ENCODE peak calls at places on chromosomes 1 and 21, in four cellular contexts. One of them, this sample, is unnamed.

GRCh38 chr1:118210723-118211110 is 25.7 kb upstream of the SPAG17 start:
- DNase-seq in MM.1S: no peak
- DNase-seq in stomach: no peak
- DNase-seq in psoas muscle: no peak
- DNase-seq in this sample: no peak

GRCh38 chr1:57186455-57186854 is 220.6 kb upstream of the C8B start:
- DNase-seq in MM.1S: no peak
- DNase-seq in stomach: no peak
- DNase-seq in psoas muscle: no peak
- DNase-seq in this sample: no peak

GRCh38 chr21:27101533-27101932 is 134.6 kb upstream of the ADAMTS5 start:
- DNase-seq in MM.1S: no peak
- DNase-seq in stomach: no peak
- DNase-seq in psoas muscle: no peak
- DNase-seq in this sample: no peak

GRCh38 chr1:228097333-228098081 is 5.6 kb downstream of the C1orf35 start:
- DNase-seq in MM.1S: no peak
- DNase-seq in stomach: peak
- DNase-seq in psoas muscle: peak
- DNase-seq in this sample: no peak

GRCh38 chr1:202135221-202135721 is 9.3 kb downstream of the ARL8A start:
- DNase-seq in MM.1S: peak
- DNase-seq in stomach: peak
- DNase-seq in psoas muscle: no peak
- DNase-seq in this sample: peak

GRCh38 chr1:208309771-208310170 is 65.6 kb upstream of the PLXNA2 start:
- DNase-seq in MM.1S: no peak
- DNase-seq in stomach: no peak
- DNase-seq in psoas muscle: no peak
- DNase-seq in this sample: no peak

GRCh38 chr1:113934511-113935055 is 5.5 kb downstream of the HIPK1 start:
- DNase-seq in MM.1S: no peak
- DNase-seq in stomach: no peak
- DNase-seq in psoas muscle: no peak
- DNase-seq in this sample: no peak

GRCh38 chr1:43034195-43034658 is 75.6 kb upstream of the SLC2A1 start:
- DNase-seq in MM.1S: no peak
- DNase-seq in stomach: no peak
- DNase-seq in psoas muscle: no peak
- DNase-seq in this sample: no peak

GRCh38 chr1:54791880-54792522 is 9.1 kb downstream of the TTC22 start:
- DNase-seq in MM.1S: peak
- DNase-seq in stomach: peak
- DNase-seq in psoas muscle: no peak
- DNase-seq in this sample: no peak

GRCh38 chr1:68111804-68112436 is 61.5 kb upstream of the DIRAS3 start:
- DNase-seq in MM.1S: peak
- DNase-seq in stomach: peak
- DNase-seq in psoas muscle: peak
- DNase-seq in this sample: no peak

GRCh38 chr1:36589006-36589405 is 106.3 kb upstream of the CSF3R start:
- DNase-seq in MM.1S: no peak
- DNase-seq in stomach: no peak
- DNase-seq in psoas muscle: no peak
- DNase-seq in this sample: no peak

GRCh38 chr1:185585770-185586169 is 148.4 kb upstream of the HMCN1 start:
- DNase-seq in MM.1S: no peak
- DNase-seq in stomach: no peak
- DNase-seq in psoas muscle: no peak
- DNase-seq in this sample: no peak

GRCh38 chr21:42676799-42677198 is 23.4 kb downstream of the PDE9A start:
- DNase-seq in MM.1S: no peak
- DNase-seq in stomach: no peak
- DNase-seq in psoas muscle: no peak
- DNase-seq in this sample: no peak

GRCh38 chr1:204335085-204335484 is 24.6 kb downstream of the PLEKHA6 start:
- DNase-seq in MM.1S: no peak
- DNase-seq in stomach: no peak
- DNase-seq in psoas muscle: no peak
- DNase-seq in this sample: no peak

GRCh38 chr21:44556879-44557278 is 1.7 kb downstream of the KRTAP10-3 start:
- DNase-seq in MM.1S: no peak
- DNase-seq in stomach: no peak
- DNase-seq in psoas muscle: no peak
- DNase-seq in this sample: no peak

GRCh38 chr21:18318156-18318555 is 73.5 kb downstream of the CHODL start:
- DNase-seq in MM.1S: no peak
- DNase-seq in stomach: no peak
- DNase-seq in psoas muscle: no peak
- DNase-seq in this sample: no peak

GRCh38 chr1:169546087-169546995 is 39.9 kb downstream of the F5 start:
- DNase-seq in MM.1S: peak
- DNase-seq in stomach: peak
- DNase-seq in psoas muscle: peak
- DNase-seq in this sample: peak

GRCh38 chr1:201284636-201285035 is 1.3 kb downstream of the PKP1 start:
- DNase-seq in MM.1S: no peak
- DNase-seq in stomach: no peak
- DNase-seq in psoas muscle: no peak
- DNase-seq in this sample: no peak

GRCh38 chr1:203656796-203657620 is 30.4 kb downstream of the ATP2B4 start:
- DNase-seq in MM.1S: no peak
- DNase-seq in stomach: no peak
- DNase-seq in psoas muscle: no peak
- DNase-seq in this sample: no peak

GRCh38 chr1:151009206-151009587 is 948 bp downstream of the PRUNE1 start:
- DNase-seq in MM.1S: no peak
- DNase-seq in stomach: no peak
- DNase-seq in psoas muscle: no peak
- DNase-seq in this sample: no peak

GRCh38 chr1:86798608-86799291 is 94.4 kb downstream of the SH3GLB1 start:
- DNase-seq in MM.1S: no peak
- DNase-seq in stomach: no peak
- DNase-seq in psoas muscle: no peak
- DNase-seq in this sample: no peak

GRCh38 chr1:153945131-153945794 is 1.3 kb downstream of the DENND4B start:
- DNase-seq in MM.1S: peak
- DNase-seq in stomach: peak
- DNase-seq in psoas muscle: peak
- DNase-seq in this sample: peak

GRCh38 chr1:11701551-11701961 is 10.0 kb downstream of the DRAXIN start:
- DNase-seq in MM.1S: no peak
- DNase-seq in stomach: no peak
- DNase-seq in psoas muscle: no peak
- DNase-seq in this sample: no peak

GRCh38 chr1:197808843-197809242 is 33.6 kb upstream of the DENND1B start:
- DNase-seq in MM.1S: peak
- DNase-seq in stomach: no peak
- DNase-seq in psoas muscle: no peak
- DNase-seq in this sample: no peak

GRCh38 chr21:45721656-45722055 is 78.1 kb downstream of the PCBP3 start:
- DNase-seq in MM.1S: no peak
- DNase-seq in stomach: no peak
- DNase-seq in psoas muscle: no peak
- DNase-seq in this sample: no peak

GRCh38 chr1:50829010-50829958 is 130.8 kb downstream of the FAF1 start:
- DNase-seq in MM.1S: no peak
- DNase-seq in stomach: no peak
- DNase-seq in psoas muscle: no peak
- DNase-seq in this sample: no peak

GRCh38 chr1:178818416-178818815 is 52.5 kb downstream of the ANGPTL1 start:
- DNase-seq in MM.1S: no peak
- DNase-seq in stomach: no peak
- DNase-seq in psoas muscle: no peak
- DNase-seq in this sample: no peak

DNA sequence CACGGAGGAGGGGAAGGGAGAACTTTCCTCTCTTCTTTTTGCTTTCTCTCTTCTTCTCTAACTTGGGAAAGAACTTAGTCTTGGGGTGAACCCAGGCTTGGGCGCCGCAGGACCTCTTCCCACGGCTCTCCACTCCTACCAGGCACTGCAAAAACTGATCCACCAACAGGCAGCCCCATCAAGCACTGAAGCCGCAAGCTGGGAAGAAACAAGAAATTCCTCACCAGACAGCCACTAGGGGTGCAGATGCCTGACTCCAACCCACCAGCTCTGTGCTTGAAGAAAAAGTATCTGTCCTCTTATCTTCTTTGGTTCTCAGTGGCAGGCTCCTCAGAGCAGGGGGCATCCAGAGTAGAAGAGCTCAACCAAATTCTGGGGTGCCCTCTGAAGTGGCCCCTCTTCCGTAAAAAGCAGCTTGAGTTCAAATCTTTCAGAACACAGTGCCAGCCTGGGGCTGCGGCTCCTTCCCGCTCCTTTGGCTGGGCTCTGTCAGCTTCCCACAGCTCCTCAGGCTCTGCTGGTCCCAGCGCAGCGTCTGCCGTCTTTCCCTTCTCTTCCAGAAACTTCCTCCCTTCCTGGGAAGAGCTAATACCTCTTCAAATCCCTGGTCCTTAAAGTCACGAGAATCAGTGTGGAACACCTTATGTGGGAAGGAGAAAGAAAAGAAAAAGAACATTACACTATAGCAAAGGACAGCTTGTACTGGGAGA is 2.4 kb downstream of the SLC41A1 start:
- DNase-seq in MM.1S: no peak
- DNase-seq in stomach: no peak
- DNase-seq in psoas muscle: no peak
- DNase-seq in this sample: no peak
- TF ChIP-seq CTCF in MM.1S: peak
- TF ChIP-seq CTCF in stomach: no peak
- TF ChIP-seq CTCF in psoas muscle: no peak
- TF ChIP-seq CTCF in this sample: no peak

DNA sequence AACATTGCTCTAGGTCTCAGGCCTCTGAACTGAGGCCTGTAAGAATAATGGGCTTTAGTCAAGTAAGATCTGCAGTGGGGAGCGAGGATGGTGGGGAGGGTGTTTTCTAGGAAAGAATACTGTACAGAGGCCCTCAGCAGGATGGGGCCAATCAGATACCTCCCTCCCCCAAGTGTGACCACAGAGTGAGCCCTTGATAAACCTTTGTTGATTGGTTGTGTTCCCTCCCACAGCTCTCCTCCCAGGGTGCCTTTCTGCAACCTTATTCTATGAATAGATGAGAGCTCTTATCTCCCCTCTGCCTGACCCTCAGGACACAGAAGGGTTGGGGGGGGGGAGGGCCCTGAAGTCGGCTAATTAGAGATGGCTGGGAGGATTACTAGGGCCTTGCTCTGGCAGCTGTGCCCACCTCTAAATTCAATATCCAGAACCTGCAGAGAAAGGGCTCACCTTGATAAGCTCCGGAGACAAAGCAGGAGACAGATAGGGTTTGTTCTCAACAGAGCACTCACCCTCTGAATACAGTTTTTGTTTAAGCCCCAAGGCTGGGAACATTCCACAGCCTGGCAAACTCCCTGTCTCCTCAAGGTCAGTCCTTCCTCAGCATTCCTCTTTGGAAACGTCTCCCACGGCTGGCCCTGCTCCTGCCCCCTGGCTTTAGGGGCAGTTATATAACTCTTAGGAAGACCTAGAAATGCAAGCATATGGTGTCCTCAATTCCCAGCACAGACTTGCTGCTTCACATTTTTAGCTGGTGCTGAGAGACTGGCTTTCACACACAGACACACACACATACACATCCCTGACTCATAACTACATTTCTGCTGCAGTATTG is 42.9 kb downstream of the ATP1A1 start:
- DNase-seq in MM.1S: no peak
- DNase-seq in stomach: no peak
- DNase-seq in psoas muscle: no peak
- DNase-seq in this sample: no peak
- TF ChIP-seq CTCF in MM.1S: no peak
- TF ChIP-seq CTCF in stomach: no peak
- TF ChIP-seq CTCF in psoas muscle: no peak
- TF ChIP-seq CTCF in this sample: no peak

GRCh38 chr1:199546323-199546722 is 481.2 kb upstream of the NR5A2 start:
- DNase-seq in MM.1S: no peak
- DNase-seq in stomach: no peak
- DNase-seq in psoas muscle: no peak
- DNase-seq in this sample: no peak

GRCh38 chr1:199553104-199553503 is 474.4 kb upstream of the NR5A2 start:
- DNase-seq in MM.1S: no peak
- DNase-seq in stomach: no peak
- DNase-seq in psoas muscle: no peak
- DNase-seq in this sample: no peak

GRCh38 chr1:199551967-199552565 is 475.4 kb upstream of the NR5A2 start:
- DNase-seq in MM.1S: peak
- DNase-seq in stomach: no peak
- DNase-seq in psoas muscle: no peak
- DNase-seq in this sample: peak

GRCh38 chr1:199549424-199549823 is 478.1 kb upstream of the NR5A2 start:
- DNase-seq in MM.1S: no peak
- DNase-seq in stomach: no peak
- DNase-seq in psoas muscle: no peak
- DNase-seq in this sample: no peak

DNA sequence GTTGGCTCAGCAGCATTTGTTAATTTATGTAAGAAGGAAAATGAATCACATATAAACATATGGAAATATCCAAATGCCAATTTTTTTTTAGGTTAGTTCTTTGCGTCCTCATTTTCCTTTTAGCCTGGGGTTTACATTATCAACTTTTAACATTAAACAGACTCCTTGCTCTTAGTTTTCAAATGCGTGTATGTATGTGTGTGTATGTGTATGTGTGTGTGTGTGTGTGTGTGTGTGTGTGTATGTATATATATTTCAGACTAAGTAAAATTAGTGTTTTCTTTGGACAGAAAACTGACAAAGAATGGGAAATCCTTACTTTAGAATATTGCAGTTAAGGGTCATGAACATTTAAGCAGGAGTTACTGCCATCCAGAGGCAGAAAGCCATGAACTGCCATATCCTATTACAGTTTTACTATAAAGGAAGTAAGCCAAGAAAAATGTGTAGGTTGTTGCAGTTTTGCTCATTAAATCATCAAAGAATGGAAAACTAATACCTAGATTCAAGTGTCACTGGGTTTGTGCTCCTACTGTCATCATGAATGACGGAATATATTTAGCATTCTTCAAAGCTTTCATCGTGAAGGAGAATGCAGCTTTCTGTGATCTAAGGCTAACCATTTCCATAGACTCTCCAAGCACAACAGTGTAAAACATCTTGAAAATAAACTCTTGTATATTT is 477.0 kb upstream of the NR5A2 start:
- DNase-seq in MM.1S: no peak
- DNase-seq in stomach: no peak
- DNase-seq in psoas muscle: no peak
- DNase-seq in this sample: no peak
- TF ChIP-seq CTCF in MM.1S: no peak
- TF ChIP-seq CTCF in stomach: no peak
- TF ChIP-seq CTCF in psoas muscle: no peak
- TF ChIP-seq CTCF in this sample: no peak

DNA sequence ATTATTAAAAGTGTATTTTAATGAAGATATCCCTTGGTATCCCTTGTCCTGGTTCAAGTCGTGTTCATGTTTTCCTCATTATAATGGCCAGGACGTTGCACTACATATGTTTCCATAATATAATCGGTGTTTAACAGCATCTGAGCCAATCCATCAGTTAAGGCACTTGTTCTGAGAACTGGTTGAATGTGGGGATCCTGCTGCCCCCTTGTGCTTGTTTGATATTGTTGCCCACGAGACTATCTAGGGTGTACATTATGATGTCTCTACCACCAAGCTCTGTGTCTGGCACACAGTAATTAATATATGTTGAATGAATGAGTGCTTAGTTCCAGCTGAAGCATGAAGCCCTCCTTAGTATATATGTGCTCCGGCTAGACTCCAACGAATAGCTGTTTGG is 193.0 kb downstream of the CACNA1E start:
- DNase-seq in MM.1S: peak
- DNase-seq in stomach: peak
- DNase-seq in psoas muscle: no peak
- DNase-seq in this sample: peak
- TF ChIP-seq CTCF in MM.1S: peak
- TF ChIP-seq CTCF in stomach: peak
- TF ChIP-seq CTCF in psoas muscle: peak
- TF ChIP-seq CTCF in this sample: peak

This sample was measured in GM13976.